ENCODE peak calls at places on chromosomes 1 and 21, in seven cellular contexts. Z is hepatocyte; V is CD8-positive, alpha-beta memory T cell; N is mammary epithelial cell; O is tibial nerve; H is psoas muscle; L is neuronal stem cell. Q is an unnamed sample.
A peak's percentile ranks its signal among the peaks of the same experiment; 100 is the strongest.

GRCh38 chr1:179251675-179252074 is 22.2 kb upstream of the ABL2 start:
- DNase-seq in Z (peak; percentile 51), V (no peak), N (peak; percentile 25), O (no peak), H (no peak), L (peak; percentile 6), Q (no peak)

GRCh38 chr1:53278294-53278693 is 40.0 kb upstream of the MAGOH start:
- DNase-seq in Z (peak; percentile 73), V (peak; percentile 55), N (peak; percentile 12), O (peak; percentile 74), H (peak; percentile 72), L (peak; percentile 39), Q (peak; percentile 60)

GRCh38 chr1:33169290-33170055 is 12.4 kb downstream of the TRIM62 start:
- DNase-seq in Z (no peak), V (no peak), N (no peak), O (no peak), H (no peak), L (no peak), Q (no peak)

GRCh38 chr1:155078496-155079209 is at the start of gene EFNA3:
- DNase-seq in Z (peak; percentile 92), V (peak; percentile 65), N (peak; percentile 48), O (peak; percentile 62), H (peak; percentile 87), L (peak; percentile 78), Q (peak; percentile 67)

GRCh38 chr1:10665930-10666850 is 130.3 kb downstream of the CASZ1 start:
- DNase-seq in Z (no peak), V (no peak), N (no peak), O (no peak), H (peak; percentile 95), L (no peak), Q (peak; percentile 92)

GRCh38 chr21:46253610-46254124 is 25.1 kb upstream of the LSS start:
- DNase-seq in Z (peak; percentile 22), V (peak; percentile 11), N (no peak), O (no peak), H (no peak), L (no peak), Q (no peak)

GRCh38 chr21:32645261-32646182 is 33.3 kb upstream of the CFAP298 start:
- DNase-seq in Z (peak; percentile 13), V (no peak), N (no peak), O (no peak), H (no peak), L (peak; percentile 3), Q (no peak)

GRCh38 chr21:32794643-32795042 is 23.1 kb upstream of the PAXBP1 start:
- DNase-seq in Z (no peak), V (no peak), N (peak; percentile 51), O (no peak), H (no peak), L (no peak), Q (no peak)

GRCh38 chr1:54297596-54298283 is 97.8 kb downstream of the MRPL37 start:
- DNase-seq in Z (no peak), V (no peak), N (no peak), O (no peak), H (no peak), L (peak; percentile 42), Q (no peak)

GRCh38 chr1:13224480-13225060 is 1.4 kb downstream of the PRAMEF18 start:
- DNase-seq in Z (no peak), V (no peak), N (no peak), O (peak; percentile 4), H (peak; percentile 6), L (no peak), Q (no peak)

DNA sequence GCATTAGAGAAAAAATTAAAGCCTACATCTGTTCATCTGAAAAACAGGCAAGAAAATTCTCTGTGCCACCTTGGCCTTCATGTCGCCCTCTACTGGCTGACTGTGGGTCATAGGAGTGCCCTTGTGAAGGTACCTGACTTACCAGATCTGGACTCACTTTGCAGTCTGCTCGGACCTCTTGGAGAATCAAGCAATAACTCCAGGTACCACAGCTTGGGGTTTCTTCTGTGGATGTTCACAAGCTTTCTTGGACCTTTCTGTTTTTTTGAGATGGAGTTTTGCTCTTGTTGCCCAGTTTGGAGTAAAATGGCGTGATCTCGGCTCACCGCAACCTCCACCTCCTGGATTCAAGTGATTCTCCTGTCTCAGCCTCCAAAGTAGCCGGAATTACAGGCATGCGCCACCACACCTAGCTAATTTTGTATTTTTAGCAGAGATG is 2.4 kb upstream of the PRAMEF18 start:
- DNase-seq in Z (no peak), V (no peak), N (no peak), O (no peak), H (peak; percentile 26), L (no peak), Q (no peak)
- H3K9me3 ChIP-seq in Z (peaks cover 10% of the 10 kb centered on the region), V (no peaks in the 10 kb centered on the region), N (peaks cover 10% of the 10 kb centered on the region), O (no peaks in the 10 kb centered on the region), H (no peaks in the 10 kb centered on the region), L (peaks cover 11% of the 10 kb centered on the region), Q (no peaks in the 10 kb centered on the region)

DNA sequence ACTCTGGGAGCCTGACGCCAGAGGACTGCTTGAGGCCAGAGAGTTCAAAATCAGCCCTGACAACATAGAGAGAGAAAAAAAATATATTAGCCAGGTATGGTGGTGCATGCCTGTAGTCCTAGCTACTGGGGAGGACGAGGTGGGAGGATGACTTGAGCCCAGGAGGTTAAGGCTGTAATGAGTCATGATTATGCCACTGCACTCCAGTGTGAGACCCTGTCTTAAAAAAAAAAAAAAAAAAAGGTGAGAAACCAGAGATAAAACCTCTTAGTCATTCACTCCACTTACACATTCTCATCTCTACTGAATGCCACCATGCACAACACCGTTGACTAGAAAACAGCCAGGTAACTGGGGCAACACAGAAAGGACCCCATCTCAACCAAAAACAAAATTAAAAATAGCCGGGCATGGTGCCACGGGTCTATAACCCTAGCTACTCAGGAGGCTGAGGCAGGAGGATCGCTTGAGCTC is 178.1 kb downstream of the SLC45A1 start:
- DNase-seq in Z (no peak), V (no peak), N (no peak), O (no peak), H (no peak), L (no peak), Q (no peak)
- H3K4me3 ChIP-seq in Z (no peak overlapping the region), V (no peak overlapping the region), N (no peak overlapping the region), O (no peak overlapping the region), H (no peak overlapping the region), L (no peak overlapping the region), Q (no peak overlapping the region)

DNA sequence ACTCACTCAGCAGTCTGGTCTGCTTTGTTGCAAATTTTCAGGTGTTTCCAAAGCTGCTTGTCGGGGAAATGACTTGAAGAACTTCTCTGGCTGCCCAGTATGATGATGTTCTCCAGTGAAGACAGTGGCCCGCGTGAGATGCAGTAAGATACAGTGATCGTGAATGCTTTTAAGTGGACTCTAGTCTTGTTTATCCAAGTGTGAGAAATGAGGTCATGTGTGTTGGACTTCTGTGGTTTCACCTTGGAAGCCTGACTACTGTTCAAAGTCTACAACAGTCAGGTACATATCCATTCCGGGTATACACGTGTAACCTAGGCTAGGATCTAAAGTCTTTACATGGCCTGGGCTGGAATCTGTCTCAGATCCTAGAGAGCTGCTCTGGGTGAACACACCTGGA is 29.1 kb downstream of the ZNF695 start:
- DNase-seq in Z (no peak), V (no peak), N (no peak), O (no peak), H (no peak), L (no peak), Q (no peak)
- H3K9me3 ChIP-seq in Z (peaks cover 13% of the 10 kb centered on the region), V (peaks cover 5% of the 10 kb centered on the region), N (peaks cover 20% of the 10 kb centered on the region), O (no peaks in the 10 kb centered on the region), H (no peaks in the 10 kb centered on the region), L (peaks cover 36% of the 10 kb centered on the region), Q (no peaks in the 10 kb centered on the region)

DNA sequence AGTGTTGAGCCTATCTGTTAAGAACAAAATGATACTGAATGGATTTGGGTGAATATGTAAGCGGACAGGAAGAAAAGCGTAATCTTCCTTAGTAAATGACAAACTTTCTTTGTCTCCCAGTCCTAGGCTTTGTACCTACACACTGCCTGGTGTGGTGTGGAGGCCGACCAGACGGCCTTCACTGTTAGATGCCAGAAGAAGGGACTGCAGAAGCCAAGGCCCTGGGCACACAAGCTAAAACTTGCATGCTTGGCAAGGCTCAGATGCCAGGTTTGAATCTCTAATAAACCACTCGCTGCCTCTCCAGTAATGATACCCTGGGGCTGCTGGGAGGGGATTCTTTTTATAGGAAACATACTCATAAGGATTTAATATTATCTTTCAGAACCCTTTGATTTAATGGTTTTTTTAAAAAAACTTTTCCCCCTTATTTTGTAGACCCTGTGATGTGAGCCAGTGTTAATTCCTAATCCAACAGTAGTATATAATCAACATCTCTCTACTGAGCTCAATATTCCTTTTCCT is 263.8 kb downstream of the PTPRC start:
- DNase-seq in Z (no peak), V (no peak), N (peak; percentile 69), O (no peak), H (no peak), L (no peak), Q (no peak)
- H3K4me3 ChIP-seq in Z (no peak overlapping the region), V (no peak overlapping the region), N (peak overlapping the region; percentile 24), O (no peak overlapping the region), H (no peak overlapping the region), L (no peak overlapping the region), Q (no peak overlapping the region)

GRCh38 chr1:196535727-196536126 is 72.5 kb downstream of the KCNT2 start:
- DNase-seq in Z (no peak), V (no peak), N (peak; percentile 48), O (no peak), H (no peak), L (peak; percentile 48), Q (no peak)
- H3K9me3 ChIP-seq in Z (no peaks in the 10 kb centered on the region), V (no peaks in the 10 kb centered on the region), N (peaks cover 4% of the 10 kb centered on the region), O (no peaks in the 10 kb centered on the region), H (no peaks in the 10 kb centered on the region), L (peaks cover 31% of the 10 kb centered on the region), Q (peaks cover 27% of the 10 kb centered on the region)

Q was measured in left lung.